ENCODE peak calls at places on chromosomes 16 and 17, in eight cellular contexts. P is WERI-Rb-1, V is GM20000, H is astrocyte of the spinal cord, T is foreskin fibroblast, X is gastrocnemius medialis, J is spleen, N is keratinocyte. A is an unnamed sample.
A peak's percentile ranks its signal among the peaks of the same experiment; 100 is the strongest.

GRCh38 chr17:55426851-55427586 is 5.4 kb upstream of the MMD start:
- DNase-seq in T (peak; percentile 75), J (no peak), P (no peak), H (no peak), X (no peak), V (peak; percentile 49), N (no peak), A (peak; percentile 58)

GRCh38 chr17:31320791-31321190 is 631 bp downstream of the EVI2A start:
- DNase-seq in X (no peak), J (no peak), P (no peak), N (no peak), H (peak; percentile 37), V (no peak), T (peak; percentile 29), A (no peak)

GRCh38 chr17:45782889-45783592 is 1.1 kb upstream of the CRHR1 start:
- DNase-seq in V (peak; percentile 50), H (no peak), T (no peak), N (no peak), P (peak; percentile 75), J (no peak), X (no peak), A (peak; percentile 58)

GRCh38 chr17:951388-952132 is 28.0 kb downstream of the NXN start:
- DNase-seq in J (no peak), N (no peak), X (no peak), H (peak; percentile 92), V (no peak), T (peak; percentile 82), P (no peak), A (no peak)

GRCh38 chr17:43584666-43585102 is 38.5 kb upstream of the ETV4 start:
- DNase-seq in J (no peak), T (no peak), H (no peak), N (no peak), P (no peak), X (no peak), V (no peak), A (no peak)

GRCh38 chr17:8038954-8039610 is at the start of gene ALOX15B:
- DNase-seq in J (no peak), T (no peak), P (no peak), N (no peak), H (no peak), X (no peak), V (no peak), A (no peak)

GRCh38 chr17:7587420-7587786 is 2.5 kb downstream of the SOX15 start:
- DNase-seq in N (no peak), X (no peak), P (no peak), H (peak; percentile 95), J (no peak), V (no peak), T (peak; percentile 88), A (no peak)

GRCh38 chr17:29061036-29061435 is 18.1 kb downstream of the PIPOX start:
- DNase-seq in N (no peak), J (no peak), V (no peak), P (no peak), X (no peak), T (no peak), H (no peak), A (no peak)

GRCh38 chr17:17959520-17960361 is 12.5 kb downstream of the TOM1L2 start:
- DNase-seq in H (peak; percentile 72), J (no peak), N (no peak), P (no peak), V (peak; percentile 81), T (no peak), X (no peak), A (peak; percentile 63)

GRCh38 chr17:44331249-44331760 is 6.7 kb upstream of the SLC25A39 start:
- DNase-seq in P (peak; percentile 90), T (no peak), J (peak; percentile 77), V (peak; percentile 77), X (peak; percentile 78), H (peak; percentile 67), N (no peak), A (peak; percentile 77)

GRCh38 chr16:11160676-11161115 is 95.3 kb downstream of the SOCS1 start:
- DNase-seq in H (no peak), T (no peak), J (no peak), P (no peak), N (no peak), V (no peak), X (no peak), A (no peak)

GRCh38 chr17:14301761-14302401 is 1.0 kb downstream of the HS3ST3B1 start:
- DNase-seq in V (peak; percentile 70), X (no peak), H (peak; percentile 61), N (no peak), P (no peak), J (peak; percentile 93), T (no peak), A (peak; percentile 54)

GRCh38 chr17:15451681-15452080 is 15.7 kb downstream of the CDRT4 start:
- DNase-seq in X (no peak), T (no peak), N (no peak), H (no peak), P (no peak), J (no peak), V (no peak), A (no peak)

DNA sequence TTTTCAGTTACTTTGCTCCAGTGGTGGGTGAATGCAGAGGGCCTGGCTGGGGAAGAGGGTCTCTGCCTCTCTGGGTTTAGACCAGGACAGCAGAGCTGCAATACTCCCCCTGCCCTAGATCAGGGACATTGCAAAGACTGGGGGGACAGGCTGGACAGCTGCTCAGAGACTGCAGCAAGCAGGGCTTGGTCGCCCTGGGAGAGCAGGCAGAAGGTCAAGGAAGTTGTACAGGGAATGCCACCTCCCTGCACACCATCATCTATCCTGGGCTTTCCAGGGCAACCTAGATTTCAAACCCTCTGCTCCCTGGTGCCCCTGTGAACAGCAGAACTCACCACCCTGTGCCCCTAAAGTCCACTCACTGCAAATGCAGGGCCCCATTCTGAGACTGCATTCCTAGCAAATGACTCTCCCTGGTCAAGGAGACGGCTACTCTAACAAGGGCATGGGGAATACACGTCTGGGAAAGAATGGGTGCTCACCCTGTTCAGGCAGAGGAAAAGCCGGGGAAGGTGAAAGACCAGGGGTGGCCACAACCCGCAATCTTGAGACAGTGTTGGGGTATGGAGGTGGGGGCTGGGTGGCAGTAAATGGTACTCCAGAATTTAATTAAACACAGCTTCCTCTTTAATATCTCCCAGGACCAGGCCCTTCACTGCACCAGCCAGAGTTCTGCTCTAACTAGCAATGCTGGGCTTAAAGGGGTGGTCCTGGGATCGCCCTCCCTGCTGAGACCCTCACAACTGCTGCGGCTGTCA is 1.0 kb downstream of the KIFC3 start:
- DNase-seq in J (no peak), H (peak; percentile 68), P (no peak), X (no peak), V (no peak), T (peak; percentile 74), N (no peak), A (peak; percentile 38)
- TF ChIP-seq CTCF in J (no peak), H (peak; percentile 4), P (no peak), X (no peak), V (no peak), T (no peak), N (no peak), A (no peak)

GRCh38 chr17:16918443-16918842 is 53.5 kb downstream of the TNFRSF13B start:
- DNase-seq in P (no peak), V (no peak), H (no peak), N (no peak), J (peak; percentile 6), X (no peak), T (no peak), A (no peak)

GRCh38 chr17:16917995-16918394 is 53.9 kb downstream of the TNFRSF13B start:
- DNase-seq in H (no peak), T (no peak), X (no peak), P (no peak), J (peak; percentile 29), V (no peak), N (no peak), A (no peak)

GRCh38 chr17:16920628-16921020 is 51.3 kb downstream of the TNFRSF13B start:
- DNase-seq in J (peak; percentile 56), X (no peak), H (no peak), N (no peak), V (no peak), T (no peak), P (no peak), A (no peak)

GRCh38 chr17:16922386-16923096 is 49.4 kb downstream of the TNFRSF13B start:
- DNase-seq in P (no peak), X (no peak), N (no peak), J (no peak), V (no peak), T (no peak), H (no peak), A (no peak)

GRCh38 chr17:16919663-16920627 is 52.0 kb downstream of the TNFRSF13B start:
- DNase-seq in J (peak; percentile 40), T (no peak), V (no peak), N (no peak), P (no peak), X (no peak), H (no peak), A (no peak)
- TF ChIP-seq CTCF in J (no peak), T (no peak), V (no peak), N (no peak), P (peak; percentile 37), X (no peak), H (no peak), A (no peak)

GRCh38 chr16:70290949-70291519 is 1.7 kb upstream of the AARS1 start:
- DNase-seq in H (no peak), V (no peak), T (peak; percentile 2), X (no peak), J (no peak), N (no peak), P (no peak), A (no peak)

GRCh38 chr16:70294385-70295029 is 4.5 kb upstream of the DDX19B start:
- DNase-seq in J (peak; percentile 69), T (no peak), V (no peak), X (no peak), H (no peak), N (no peak), P (no peak), A (no peak)

DNA sequence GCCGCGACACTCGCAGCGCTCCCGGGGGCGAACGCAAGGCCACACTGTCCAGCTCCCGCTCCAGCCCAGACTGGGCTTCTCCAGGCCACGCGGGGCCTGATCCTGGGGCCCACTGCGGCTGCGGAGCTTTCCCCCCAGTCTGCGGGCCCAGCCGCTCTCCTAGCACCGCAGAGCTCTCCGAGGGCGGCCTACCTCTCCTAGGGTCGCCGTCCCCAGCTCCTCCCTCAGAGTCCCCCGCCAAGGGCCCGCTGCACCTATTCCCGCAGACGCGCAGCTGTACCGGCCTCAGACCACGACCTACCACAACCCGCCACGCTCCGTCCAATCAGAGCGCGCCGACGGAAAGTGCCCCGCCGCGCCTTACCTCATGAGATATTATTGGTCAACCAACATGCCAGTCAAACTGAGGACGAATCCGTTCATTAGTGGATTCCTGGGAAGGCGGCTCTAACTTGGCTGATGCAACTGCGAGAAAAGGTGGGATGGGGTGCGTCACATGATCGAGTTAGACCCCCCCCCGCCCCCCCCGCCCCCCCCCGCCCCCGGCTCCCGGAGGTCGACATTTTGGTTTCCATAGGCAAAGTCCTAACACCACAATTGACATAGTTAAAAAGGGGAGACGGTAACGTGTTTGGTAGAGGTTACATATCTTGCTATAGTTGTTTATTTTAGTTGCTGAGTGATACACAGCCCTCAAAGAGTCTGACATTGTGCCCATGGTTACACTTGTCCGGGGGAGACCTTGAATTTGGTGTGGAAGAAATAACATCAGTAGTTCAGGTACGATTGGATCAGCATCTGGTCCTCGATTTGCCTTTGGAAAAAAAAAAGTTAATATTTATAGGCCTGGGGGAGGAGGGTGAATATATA is at the start of gene AARS1:
- DNase-seq in H (peak; percentile 100), J (peak; percentile 96), N (peak; percentile 91), P (peak; percentile 98), X (peak; percentile 98), V (peak; percentile 96), T (peak; percentile 100), A (peak; percentile 97)
- TF ChIP-seq CTCF in H (no peak), J (no peak), N (no peak), P (no peak), X (no peak), V (no peak), T (no peak), A (no peak)

GRCh38 chr17:32342603-32343325 is 791 bp upstream of the C17orf75 start:
- DNase-seq in J (no peak), H (no peak), V (no peak), P (no peak), N (no peak), X (no peak), T (no peak), A (no peak)
- TF ChIP-seq CTCF in J (no peak), H (no peak), V (no peak), P (no peak), N (no peak), X (no peak), T (no peak), A (no peak)